ENCODE peak calls at places on chromosome 20, in five cellular contexts. One of them, this sample, is unnamed.

GRCh38 chr20:10672579-10673127 is 1.1 kb downstream of the JAG1 start:
- DNase-seq in adrenal gland: peak
- DNase-seq in tibial artery: peak
- DNase-seq in A549: no peak
- DNase-seq in fibroblast of the aortic adventitia: peak
- DNase-seq in this sample: peak

GRCh38 chr20:59455392-59456341 is 148.7 kb upstream of the PHACTR3 start:
- DNase-seq in A549: peak
- DNase-seq in fibroblast of the aortic adventitia: peak
- DNase-seq in adrenal gland: peak
- DNase-seq in tibial artery: no peak
- DNase-seq in this sample: no peak

GRCh38 chr20:23446505-23446904 is 6.2 kb downstream of the CST11 start:
- DNase-seq in adrenal gland: peak
- DNase-seq in A549: peak
- DNase-seq in tibial artery: no peak
- DNase-seq in fibroblast of the aortic adventitia: peak
- DNase-seq in this sample: no peak

GRCh38 chr20:61864481-61864880 is 201.2 kb downstream of the TAF4 start:
- DNase-seq in adrenal gland: no peak
- DNase-seq in A549: no peak
- DNase-seq in fibroblast of the aortic adventitia: no peak
- DNase-seq in tibial artery: no peak
- DNase-seq in this sample: no peak

GRCh38 chr20:10741060-10741459 is 67.3 kb upstream of the JAG1 start:
- DNase-seq in fibroblast of the aortic adventitia: peak
- DNase-seq in adrenal gland: no peak
- DNase-seq in A549: no peak
- DNase-seq in tibial artery: no peak
- DNase-seq in this sample: no peak

GRCh38 chr20:45495438-45495985 is 19.9 kb downstream of the SPINT3 start:
- DNase-seq in adrenal gland: no peak
- DNase-seq in tibial artery: no peak
- DNase-seq in A549: no peak
- DNase-seq in fibroblast of the aortic adventitia: no peak
- DNase-seq in this sample: no peak

GRCh38 chr20:54345301-54345724 is 130.1 kb upstream of the DOK5 start:
- DNase-seq in fibroblast of the aortic adventitia: peak
- DNase-seq in A549: peak
- DNase-seq in adrenal gland: no peak
- DNase-seq in tibial artery: no peak
- DNase-seq in this sample: no peak

GRCh38 chr20:40689100-40689942 is at the start of gene MAFB:
- DNase-seq in A549: peak
- DNase-seq in tibial artery: peak
- DNase-seq in fibroblast of the aortic adventitia: peak
- DNase-seq in adrenal gland: peak
- DNase-seq in this sample: peak

GRCh38 chr20:38050691-38051090 is 17.1 kb downstream of the RPRD1B start:
- DNase-seq in fibroblast of the aortic adventitia: peak
- DNase-seq in tibial artery: no peak
- DNase-seq in A549: no peak
- DNase-seq in adrenal gland: no peak
- DNase-seq in this sample: no peak

GRCh38 chr20:56289652-56290051 is 41.1 kb downstream of the MC3R start:
- DNase-seq in adrenal gland: no peak
- DNase-seq in tibial artery: no peak
- DNase-seq in fibroblast of the aortic adventitia: no peak
- DNase-seq in A549: no peak
- DNase-seq in this sample: no peak

GRCh38 chr20:36298061-36298460 is 8.1 kb upstream of the DLGAP4 start:
- DNase-seq in fibroblast of the aortic adventitia: no peak
- DNase-seq in adrenal gland: no peak
- DNase-seq in A549: no peak
- DNase-seq in tibial artery: no peak
- DNase-seq in this sample: no peak

GRCh38 chr20:46772901-46773300 is 63.5 kb downstream of the SLC2A10 start:
- DNase-seq in fibroblast of the aortic adventitia: no peak
- DNase-seq in A549: no peak
- DNase-seq in adrenal gland: no peak
- DNase-seq in tibial artery: no peak
- DNase-seq in this sample: no peak

GRCh38 chr20:37220796-37221195 is 40.8 kb downstream of the GHRH start:
- DNase-seq in fibroblast of the aortic adventitia: peak
- DNase-seq in A549: no peak
- DNase-seq in tibial artery: no peak
- DNase-seq in adrenal gland: no peak
- DNase-seq in this sample: no peak

GRCh38 chr20:63226020-63226943 is 9.4 kb upstream of the BIRC7 start:
- DNase-seq in A549: no peak
- DNase-seq in tibial artery: no peak
- DNase-seq in fibroblast of the aortic adventitia: no peak
- DNase-seq in adrenal gland: no peak
- DNase-seq in this sample: peak

GRCh38 chr20:1430004-1430451 is 36.6 kb downstream of the NSFL1C start:
- DNase-seq in adrenal gland: no peak
- DNase-seq in tibial artery: no peak
- DNase-seq in A549: no peak
- DNase-seq in fibroblast of the aortic adventitia: peak
- DNase-seq in this sample: no peak

GRCh38 chr20:8647868-8648495 is 420.9 kb upstream of the PLCB4 start:
- DNase-seq in tibial artery: no peak
- DNase-seq in A549: no peak
- DNase-seq in adrenal gland: no peak
- DNase-seq in fibroblast of the aortic adventitia: peak
- DNase-seq in this sample: no peak

GRCh38 chr20:56406910-56407309 is 5.2 kb upstream of the CASS4 start:
- DNase-seq in tibial artery: no peak
- DNase-seq in A549: no peak
- DNase-seq in adrenal gland: no peak
- DNase-seq in fibroblast of the aortic adventitia: no peak
- DNase-seq in this sample: no peak

GRCh38 chr20:33868571-33868970 is 57.4 kb downstream of the CHMP4B start:
- DNase-seq in A549: no peak
- DNase-seq in adrenal gland: no peak
- DNase-seq in tibial artery: no peak
- DNase-seq in fibroblast of the aortic adventitia: no peak
- DNase-seq in this sample: no peak

GRCh38 chr20:62590301-62591121 is 51.8 kb upstream of the SLCO4A1 start:
- DNase-seq in fibroblast of the aortic adventitia: peak
- DNase-seq in A549: peak
- DNase-seq in tibial artery: peak
- DNase-seq in adrenal gland: peak
- DNase-seq in this sample: no peak

GRCh38 chr20:2402271-2402980 is 21.7 kb downstream of the TGM6 start:
- DNase-seq in adrenal gland: peak
- DNase-seq in fibroblast of the aortic adventitia: peak
- DNase-seq in tibial artery: no peak
- DNase-seq in A549: peak
- DNase-seq in this sample: no peak

GRCh38 chr20:1417273-1417672 is 24.4 kb upstream of the FKBP1A start:
- DNase-seq in adrenal gland: no peak
- DNase-seq in tibial artery: no peak
- DNase-seq in A549: no peak
- DNase-seq in fibroblast of the aortic adventitia: no peak
- DNase-seq in this sample: no peak

GRCh38 chr20:1702288-1702687 is 44.7 kb upstream of the SIRPG start:
- DNase-seq in adrenal gland: peak
- DNase-seq in tibial artery: no peak
- DNase-seq in A549: no peak
- DNase-seq in fibroblast of the aortic adventitia: no peak
- DNase-seq in this sample: peak

GRCh38 chr20:39452583-39453193 is 490.5 kb downstream of the DHX35 start:
- DNase-seq in fibroblast of the aortic adventitia: no peak
- DNase-seq in A549: no peak
- DNase-seq in adrenal gland: no peak
- DNase-seq in tibial artery: no peak
- DNase-seq in this sample: no peak

GRCh38 chr20:34626978-34627377 is 49.9 kb downstream of the PIGU start:
- DNase-seq in tibial artery: no peak
- DNase-seq in fibroblast of the aortic adventitia: no peak
- DNase-seq in adrenal gland: no peak
- DNase-seq in A549: no peak
- DNase-seq in this sample: no peak

GRCh38 chr20:32623667-32624157 is 38.6 kb upstream of the NOL4L start:
- DNase-seq in adrenal gland: no peak
- DNase-seq in fibroblast of the aortic adventitia: no peak
- DNase-seq in tibial artery: no peak
- DNase-seq in A549: no peak
- DNase-seq in this sample: no peak

GRCh38 chr20:57670288-57671071 is 39.3 kb downstream of the PMEPA1 start:
- DNase-seq in fibroblast of the aortic adventitia: no peak
- DNase-seq in tibial artery: no peak
- DNase-seq in A549: no peak
- DNase-seq in adrenal gland: no peak
- DNase-seq in this sample: no peak

GRCh38 chr20:57672164-57672563 is 37.7 kb downstream of the PMEPA1 start:
- DNase-seq in A549: no peak
- DNase-seq in fibroblast of the aortic adventitia: peak
- DNase-seq in tibial artery: peak
- DNase-seq in adrenal gland: peak
- DNase-seq in this sample: no peak

GRCh38 chr20:57672953-57673575 is 36.8 kb downstream of the PMEPA1 start:
- DNase-seq in adrenal gland: no peak
- DNase-seq in tibial artery: no peak
- DNase-seq in fibroblast of the aortic adventitia: no peak
- DNase-seq in A549: no peak
- DNase-seq in this sample: no peak

GRCh38 chr20:57671072-57671391 is 38.8 kb downstream of the PMEPA1 start:
- DNase-seq in tibial artery: no peak
- DNase-seq in A549: no peak
- DNase-seq in adrenal gland: no peak
- DNase-seq in fibroblast of the aortic adventitia: no peak
- DNase-seq in this sample: no peak

DNA sequence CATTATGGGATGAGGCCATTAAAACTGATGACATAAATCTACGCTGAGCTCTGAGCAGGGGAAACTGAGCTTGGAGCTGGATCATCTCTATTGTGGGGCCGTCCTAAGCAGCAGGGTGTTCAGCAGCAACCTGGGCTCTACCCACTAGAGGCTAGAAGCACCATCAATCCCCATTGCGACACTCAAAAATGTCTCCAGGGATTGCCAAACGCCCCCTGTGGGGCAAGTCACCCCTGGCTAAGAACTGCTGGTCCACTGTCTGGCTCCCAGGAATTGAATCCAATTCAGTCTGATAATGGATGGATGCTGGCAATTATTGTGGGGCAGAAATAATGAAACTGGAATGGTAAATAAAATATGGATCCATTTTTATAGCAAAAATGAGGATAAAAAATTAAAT is 38.2 kb downstream of the PMEPA1 start:
- DNase-seq in A549: peak
- DNase-seq in tibial artery: no peak
- DNase-seq in adrenal gland: no peak
- DNase-seq in fibroblast of the aortic adventitia: no peak
- DNase-seq in this sample: no peak
- TF ChIP-seq CTCF in A549: no peak
- TF ChIP-seq CTCF in tibial artery: no peak
- TF ChIP-seq CTCF in adrenal gland: no peak
- TF ChIP-seq CTCF in fibroblast of the aortic adventitia: no peak
- TF ChIP-seq CTCF in this sample: no peak

GRCh38 chr20:4569092-4569491 is 152.6 kb upstream of the PRND start:
- DNase-seq in A549: no peak
- DNase-seq in tibial artery: no peak
- DNase-seq in fibroblast of the aortic adventitia: no peak
- DNase-seq in adrenal gland: no peak
- DNase-seq in this sample: no peak
- TF ChIP-seq CTCF in A549: no peak
- TF ChIP-seq CTCF in tibial artery: no peak
- TF ChIP-seq CTCF in fibroblast of the aortic adventitia: peak
- TF ChIP-seq CTCF in adrenal gland: no peak
- TF ChIP-seq CTCF in this sample: peak

GRCh38 chr20:60463798-60464197 is 505.6 kb downstream of the CDH26 start:
- DNase-seq in A549: no peak
- DNase-seq in tibial artery: no peak
- DNase-seq in adrenal gland: no peak
- DNase-seq in fibroblast of the aortic adventitia: no peak
- DNase-seq in this sample: no peak

GRCh38 chr20:60465439-60465838 is 507.2 kb downstream of the CDH26 start:
- DNase-seq in tibial artery: no peak
- DNase-seq in fibroblast of the aortic adventitia: no peak
- DNase-seq in A549: no peak
- DNase-seq in adrenal gland: no peak
- DNase-seq in this sample: no peak

GRCh38 chr20:60465993-60466682 is 507.9 kb downstream of the CDH26 start:
- DNase-seq in A549: no peak
- DNase-seq in adrenal gland: no peak
- DNase-seq in fibroblast of the aortic adventitia: no peak
- DNase-seq in tibial artery: no peak
- DNase-seq in this sample: no peak

GRCh38 chr20:60459212-60459611 is 501.0 kb downstream of the CDH26 start:
- DNase-seq in A549: no peak
- DNase-seq in adrenal gland: no peak
- DNase-seq in tibial artery: no peak
- DNase-seq in fibroblast of the aortic adventitia: no peak
- DNase-seq in this sample: no peak

DNA sequence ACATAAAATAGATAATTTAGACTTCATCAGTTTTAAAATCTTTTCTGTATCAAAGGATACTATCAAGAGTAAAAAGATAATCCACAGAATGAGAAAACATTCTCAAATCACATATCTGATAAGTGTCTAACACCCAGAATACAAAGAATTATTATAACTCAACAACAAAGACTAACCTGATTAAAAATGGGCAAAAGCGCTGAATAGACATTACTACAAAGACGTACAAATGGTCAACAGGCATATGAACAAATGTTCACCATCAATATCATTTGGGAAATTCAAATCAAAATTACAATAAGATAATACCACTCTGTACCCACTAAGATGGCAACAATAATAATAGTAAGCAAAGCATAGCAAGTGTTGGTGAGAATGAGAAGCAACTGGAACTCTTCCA is 503.8 kb downstream of the CDH26 start:
- DNase-seq in A549: no peak
- DNase-seq in tibial artery: no peak
- DNase-seq in fibroblast of the aortic adventitia: no peak
- DNase-seq in adrenal gland: no peak
- DNase-seq in this sample: no peak
- TF ChIP-seq CTCF in A549: no peak
- TF ChIP-seq CTCF in tibial artery: no peak
- TF ChIP-seq CTCF in fibroblast of the aortic adventitia: no peak
- TF ChIP-seq CTCF in adrenal gland: no peak
- TF ChIP-seq CTCF in this sample: no peak

GRCh38 chr20:49981218-49982071 is 1.3 kb upstream of the SNAI1 start:
- DNase-seq in fibroblast of the aortic adventitia: no peak
- DNase-seq in A549: no peak
- DNase-seq in tibial artery: no peak
- DNase-seq in adrenal gland: no peak
- DNase-seq in this sample: no peak

GRCh38 chr20:49983848-49984408 is 1.1 kb downstream of the SNAI1 start:
- DNase-seq in fibroblast of the aortic adventitia: peak
- DNase-seq in adrenal gland: no peak
- DNase-seq in tibial artery: no peak
- DNase-seq in A549: no peak
- DNase-seq in this sample: no peak

GRCh38 chr20:49982072-49982345 is 771 bp upstream of the SNAI1 start:
- DNase-seq in tibial artery: no peak
- DNase-seq in A549: no peak
- DNase-seq in fibroblast of the aortic adventitia: no peak
- DNase-seq in adrenal gland: no peak
- DNase-seq in this sample: no peak

GRCh38 chr20:49983123-49983847 is 505 bp downstream of the SNAI1 start:
- DNase-seq in adrenal gland: no peak
- DNase-seq in A549: no peak
- DNase-seq in fibroblast of the aortic adventitia: no peak
- DNase-seq in tibial artery: no peak
- DNase-seq in this sample: no peak

GRCh38 chr20:49982346-49983122 is at the start of gene SNAI1:
- DNase-seq in fibroblast of the aortic adventitia: peak
- DNase-seq in tibial artery: peak
- DNase-seq in A549: peak
- DNase-seq in adrenal gland: peak
- DNase-seq in this sample: peak
- TF ChIP-seq CTCF in fibroblast of the aortic adventitia: peak
- TF ChIP-seq CTCF in tibial artery: peak
- TF ChIP-seq CTCF in A549: peak
- TF ChIP-seq CTCF in adrenal gland: no peak
- TF ChIP-seq CTCF in this sample: peak